ENCODE peak calls at places on chromosomes 13 and 19, in eight cellular contexts. Z is endothelial cell, V is ovary, L is WTC11, B is lung, G is Peyer's patch, X is fibroblast of mammary gland, Q is fibroblast of the aortic adventitia. E is an unnamed sample.
A peak's percentile ranks its signal among the peaks of the same experiment; 100 is the strongest.

GRCh38 chr19:32404213-32404938 is 1.2 kb upstream of the DPY19L3 start:
- DNase-seq in Z (peak; percentile 4), V (peak; percentile 40), L (no peak), G (no peak), B (no peak), Q (no peak), X (peak; percentile 29), E (no peak)

GRCh38 chr13:33490461-33491327 is 205.1 kb upstream of the STARD13 start:
- DNase-seq in B (no peak), G (no peak), X (no peak), Z (no peak), V (no peak), Q (peak; percentile 29), L (peak; percentile 76), E (no peak)

GRCh38 chr13:113455384-113455783 is 2.1 kb upstream of the ADPRHL1 start:
- DNase-seq in G (no peak), V (no peak), L (no peak), B (no peak), Q (no peak), X (no peak), Z (no peak), E (no peak)

GRCh38 chr19:50266041-50266440 is 62.6 kb downstream of the MYH14 start:
- DNase-seq in Q (no peak), L (no peak), B (no peak), Z (no peak), V (no peak), X (no peak), G (no peak), E (no peak)

GRCh38 chr19:37991176-37991835 is 84.3 kb downstream of the SIPA1L3 start:
- DNase-seq in Z (no peak), Q (peak; percentile 71), L (no peak), G (no peak), V (no peak), X (no peak), B (no peak), E (no peak)

GRCh38 chr19:42207767-42208259 is 9.7 kb downstream of the DEDD2 start:
- DNase-seq in L (no peak), B (no peak), V (no peak), Q (peak; percentile 62), G (no peak), Z (no peak), X (peak; percentile 83), E (no peak)

GRCh38 chr13:82827704-82828103 is 1054.6 kb downstream of the SLITRK1 start:
- DNase-seq in Q (no peak), Z (no peak), X (no peak), L (no peak), G (no peak), V (no peak), B (no peak), E (no peak)

GRCh38 chr19:38685666-38686529 is 38.4 kb downstream of the ACTN4 start:
- DNase-seq in Q (peak; percentile 83), G (no peak), Z (peak; percentile 52), V (no peak), X (peak; percentile 67), L (no peak), B (no peak), E (no peak)

GRCh38 chr19:10104665-10105221 is 1.4 kb upstream of the PPAN start:
- DNase-seq in Z (no peak), B (no peak), V (no peak), G (no peak), L (no peak), Q (no peak), X (no peak), E (peak; percentile 80)

DNA sequence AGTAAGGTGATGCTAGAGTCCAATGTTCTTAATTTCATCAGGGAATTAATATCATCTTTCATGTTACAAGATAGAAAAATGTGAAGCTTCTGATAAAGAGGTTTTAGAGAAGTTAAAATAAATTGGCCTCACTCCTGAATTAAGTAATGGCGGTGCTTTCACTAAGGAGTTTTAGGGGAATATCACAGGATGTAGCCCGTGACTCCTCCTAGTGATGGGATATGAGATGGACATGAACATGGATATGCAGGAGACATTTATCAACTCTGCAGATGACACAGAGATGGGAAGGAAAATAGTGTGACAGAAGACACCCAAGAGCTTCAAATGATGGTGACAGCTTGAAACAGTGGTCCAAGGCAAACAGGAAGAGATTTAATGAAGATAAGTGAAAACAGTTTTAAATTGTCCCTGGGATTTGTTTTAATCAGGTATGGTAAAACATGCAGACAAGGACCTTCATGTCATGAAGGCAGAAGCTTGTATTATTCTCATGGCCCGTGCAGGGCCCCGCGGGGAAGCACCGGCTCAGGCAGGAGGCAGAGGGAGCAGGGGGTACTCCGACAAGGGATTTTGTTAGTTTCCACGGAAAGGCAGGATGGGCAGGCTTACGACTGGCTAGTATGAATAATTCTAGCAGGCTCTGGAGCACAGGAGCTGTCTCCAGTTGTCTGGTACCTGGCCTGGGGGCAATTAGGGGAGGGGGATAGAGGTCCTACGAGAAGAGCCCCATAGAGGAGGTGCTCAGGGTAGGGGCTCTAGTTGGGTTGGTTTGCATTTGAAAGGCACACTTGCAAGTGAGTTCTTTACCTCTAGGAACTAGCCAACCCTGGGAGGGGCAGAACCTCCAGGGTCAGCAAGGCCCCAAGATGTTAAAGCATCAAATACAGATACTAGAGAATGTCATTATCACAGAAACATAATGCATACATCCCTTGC is 38.7 kb upstream of the FARP1 start:
- DNase-seq in B (no peak), Z (no peak), L (peak; percentile 16), Q (peak; percentile 27), X (peak; percentile 43), G (no peak), V (no peak), E (no peak)
- TF ChIP-seq CTCF in B (no peak), Z (peak; percentile 21), L (no peak), Q (peak; percentile 29), X (peak; percentile 53), G (no peak), V (no peak), E (no peak)

DNA sequence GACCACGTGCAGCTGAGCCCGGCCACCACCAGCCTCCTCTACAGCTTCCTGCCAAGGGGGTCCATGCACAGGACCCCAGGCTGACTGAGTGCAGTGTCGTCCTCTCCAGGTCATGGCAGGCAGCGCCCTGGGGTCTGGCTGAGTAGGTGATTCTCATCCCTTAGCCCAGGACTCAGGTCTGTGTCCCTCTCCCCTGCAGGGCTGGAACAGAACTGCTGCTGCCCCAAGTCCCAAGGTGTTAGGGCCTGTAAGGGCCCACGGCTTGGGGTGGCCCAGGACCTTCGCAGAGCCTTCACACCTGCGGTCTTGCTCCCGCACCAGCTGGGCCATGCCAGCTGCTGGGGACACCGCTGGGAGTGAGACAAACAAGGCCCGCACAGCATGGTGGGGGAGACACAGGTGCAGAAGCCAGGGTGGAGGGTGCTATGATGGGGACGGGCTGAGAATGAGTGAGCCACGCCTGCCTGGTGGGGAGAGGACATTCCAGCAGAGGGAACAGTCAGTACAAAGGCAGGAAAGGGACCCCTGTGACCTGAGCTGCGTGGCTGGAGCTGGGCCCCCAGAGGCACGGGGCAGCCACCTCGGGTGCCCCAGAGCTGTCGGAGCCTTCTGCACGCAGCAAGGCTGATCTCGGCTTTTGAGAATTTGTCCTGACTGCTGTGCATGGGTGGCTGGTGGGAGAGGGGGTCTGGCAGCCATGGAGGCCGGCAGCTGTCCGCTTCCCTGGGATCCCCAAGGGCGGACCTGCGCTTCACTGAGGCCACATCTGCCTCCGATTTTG is 11.9 kb downstream of the PLEKHF1 start:
- DNase-seq in Z (no peak), L (no peak), Q (no peak), X (no peak), B (no peak), G (no peak), V (no peak), E (no peak)
- TF ChIP-seq CTCF in Z (no peak), L (no peak), Q (no peak), X (no peak), B (no peak), G (no peak), V (no peak), E (no peak)

DNA sequence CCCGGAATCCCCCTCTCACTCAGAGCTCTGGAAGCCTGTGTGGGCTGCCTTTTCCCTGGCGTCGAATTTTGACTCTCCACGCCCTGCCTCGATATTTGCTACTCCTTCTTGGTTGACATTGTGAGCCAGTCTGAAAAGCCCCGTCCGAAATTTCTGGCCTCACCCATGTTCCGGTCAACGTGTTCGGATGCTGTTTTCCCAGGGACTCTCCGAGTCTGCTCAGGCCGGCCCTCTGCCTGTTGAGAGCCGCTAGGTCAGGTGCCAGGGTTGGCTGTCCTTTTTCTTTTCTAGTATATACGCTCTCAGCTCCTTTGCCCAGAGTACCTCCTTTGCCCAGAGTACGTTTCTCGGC is 6.8 kb upstream of the DGKH start:
- DNase-seq in B (peak; percentile 62), Q (peak; percentile 72), G (peak; percentile 69), V (peak; percentile 65), X (peak; percentile 68), L (peak; percentile 60), Z (peak; percentile 64), E (peak; percentile 81)
- TF ChIP-seq CTCF in B (no peak), Q (peak; percentile 83), G (peak; percentile 36), V (no peak), X (peak; percentile 68), L (no peak), Z (no peak), E (peak; percentile 36)

GRCh38 chr13:106423530-106423929 is 111.9 kb downstream of the EFNB2 start:
- DNase-seq in G (no peak), X (no peak), Z (no peak), V (no peak), L (peak; percentile 12), Q (no peak), B (no peak), E (no peak)

GRCh38 chr13:106426909-106427308 is 108.6 kb downstream of the EFNB2 start:
- DNase-seq in Q (no peak), B (no peak), X (no peak), V (no peak), G (no peak), Z (no peak), L (no peak), E (no peak)

DNA sequence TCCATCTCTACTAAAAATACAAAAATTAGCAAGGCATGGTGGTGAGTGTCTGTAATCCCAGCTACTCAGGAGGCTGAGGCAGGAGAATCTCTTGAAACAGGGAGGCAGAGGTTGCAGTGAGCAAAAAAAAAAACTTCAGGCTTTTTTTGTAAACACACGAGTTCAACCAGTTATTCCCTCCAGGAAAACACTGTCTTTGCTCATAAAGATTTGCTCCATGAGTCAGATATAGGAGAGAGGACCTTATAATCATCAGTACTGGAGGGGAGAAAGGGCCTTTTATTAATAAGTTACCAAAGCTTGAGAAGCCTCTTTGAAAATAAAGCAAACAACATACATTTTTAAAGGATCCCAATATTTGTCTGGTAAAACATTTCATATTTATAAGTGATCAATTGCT is 110.7 kb downstream of the EFNB2 start:
- DNase-seq in Q (no peak), L (no peak), G (no peak), X (no peak), V (no peak), Z (no peak), B (no peak), E (no peak)
- TF ChIP-seq CTCF in Q (no peak), L (no peak), G (no peak), X (no peak), V (no peak), Z (no peak), B (no peak), E (no peak)